ENCODE peak calls at places on chromosome 20, in nine cellular contexts. A is stimulated activated CD4-positive, alpha-beta T cell treated with anti-CD3 and anti-CD28 coated beads, Interleukin-4, amount 100 ng/mL, for 24 hours; R is GM12865; Z is GM13977; Y is stimulated activated CD8-positive, alpha-beta memory T cell treated with anti-CD3 and anti-CD28 coated beads, Interleukin-12 subunit alpha, Interleukin-12 subunit beta, amount 100 ng/mL, for 4 hours; S is uterus; P is HTR-8/SVneo; F is Right ventricle myocardium superior; U is A549. L is an unnamed sample.

GRCh38 chr20:13554076-13554475 is 84.7 kb downstream of the TASP1 start:
- DNase-seq in A (no peak), R (no peak), Z (no peak), Y (no peak), S (no peak), P (no peak), F (no peak), U (no peak), L (no peak)

GRCh38 chr20:3068986-3069900 is 2.2 kb upstream of the OXT start:
- DNase-seq in A (no peak), R (peak), Z (peak), Y (no peak), S (no peak), P (no peak), F (no peak), U (no peak), L (no peak)

GRCh38 chr20:56637576-56637975 is 8.5 kb downstream of the TFAP2C start:
- DNase-seq in A (no peak), R (no peak), Z (no peak), Y (no peak), S (no peak), P (no peak), F (no peak), U (no peak), L (no peak)

GRCh38 chr20:35314460-35315198 is 22.4 kb upstream of the FAM83C start:
- DNase-seq in A (no peak), R (no peak), Z (no peak), Y (no peak), S (no peak), P (no peak), F (no peak), U (no peak), L (no peak)

GRCh38 chr20:10131612-10132345 is 86.9 kb upstream of the SNAP25 start:
- DNase-seq in A (no peak), R (no peak), Z (no peak), Y (no peak), S (peak), P (no peak), F (peak), U (peak), L (no peak)

GRCh38 chr20:3723284-3723683 is 9.2 kb upstream of the HSPA12B start:
- DNase-seq in A (no peak), R (no peak), Z (no peak), Y (no peak), S (no peak), P (no peak), F (no peak), U (no peak), L (no peak)

GRCh38 chr20:8932192-8933150 is 136.4 kb upstream of the PLCB4 start:
- DNase-seq in A (no peak), R (no peak), Z (no peak), Y (no peak), S (peak), P (peak), F (no peak), U (peak), L (no peak)

GRCh38 chr20:37240337-37241055 is 21.1 kb downstream of the GHRH start:
- DNase-seq in A (no peak), R (no peak), Z (no peak), Y (no peak), S (no peak), P (no peak), F (no peak), U (no peak), L (no peak)

GRCh38 chr20:43508604-43509040 is 1.1 kb downstream of the L3MBTL1 start:
- DNase-seq in A (no peak), R (no peak), Z (peak), Y (no peak), S (no peak), P (no peak), F (no peak), U (peak), L (no peak)

GRCh38 chr20:22819134-22819533 is 216.0 kb upstream of the SSTR4 start:
- DNase-seq in A (no peak), R (no peak), Z (no peak), Y (no peak), S (no peak), P (no peak), F (no peak), U (no peak), L (no peak)

GRCh38 chr20:1895674-1896496 is 678 bp downstream of the SIRPA start:
- DNase-seq in A (no peak), R (no peak), Z (peak), Y (no peak), S (peak), P (no peak), F (peak), U (peak), L (no peak)

GRCh38 chr20:25025091-25025861 is 32.7 kb downstream of the ACSS1 start:
- DNase-seq in A (no peak), R (no peak), Z (no peak), Y (no peak), S (no peak), P (no peak), F (no peak), U (no peak), L (no peak)

GRCh38 chr20:5480824-5481600 is 164.3 kb upstream of the PROKR2 start:
- DNase-seq in A (no peak), R (peak), Z (no peak), Y (no peak), S (no peak), P (no peak), F (no peak), U (no peak), L (no peak)

GRCh38 chr20:5691918-5692618 is 58.1 kb upstream of the SHLD1 start:
- DNase-seq in A (no peak), R (peak), Z (peak), Y (no peak), S (no peak), P (no peak), F (no peak), U (no peak), L (no peak)

GRCh38 chr20:63536997-63537524 is at the start of gene PTK6:
- DNase-seq in A (peak), R (peak), Z (no peak), Y (no peak), S (no peak), P (no peak), F (peak), U (peak), L (no peak)

GRCh38 chr20:50980071-50980681 is 21.6 kb downstream of the MOCS3 start:
- DNase-seq in A (peak), R (no peak), Z (no peak), Y (no peak), S (no peak), P (peak), F (no peak), U (peak), L (no peak)

GRCh38 chr20:63942250-63943006 is 13.8 kb downstream of the UCKL1 start:
- DNase-seq in A (peak), R (peak), Z (peak), Y (no peak), S (peak), P (no peak), F (peak), U (no peak), L (no peak)

GRCh38 chr20:51156796-51157119 is 133.9 kb upstream of the KCNG1 start:
- DNase-seq in A (no peak), R (no peak), Z (no peak), Y (no peak), S (no peak), P (no peak), F (no peak), U (no peak), L (no peak)

GRCh38 chr20:1813101-1813529 is 82.1 kb upstream of the SIRPA start:
- DNase-seq in A (no peak), R (no peak), Z (no peak), Y (no peak), S (peak), P (no peak), F (peak), U (peak), L (no peak)

GRCh38 chr20:8127553-8128255 is 4.4 kb upstream of the PLCB1 start:
- DNase-seq in A (peak), R (peak), Z (peak), Y (no peak), S (no peak), P (no peak), F (no peak), U (no peak), L (no peak)

GRCh38 chr20:57445298-57445697 is 54.1 kb downstream of the RBM38 start:
- DNase-seq in A (no peak), R (no peak), Z (no peak), Y (no peak), S (peak), P (no peak), F (peak), U (no peak), L (no peak)

GRCh38 chr20:11849976-11850670 is 67.6 kb upstream of the BTBD3 start:
- DNase-seq in A (no peak), R (no peak), Z (no peak), Y (no peak), S (no peak), P (peak), F (no peak), U (no peak), L (no peak)

GRCh38 chr20:38337561-38338140 is 8.6 kb upstream of the LBP start:
- DNase-seq in A (no peak), R (peak), Z (no peak), Y (no peak), S (no peak), P (no peak), F (no peak), U (peak), L (peak)

L was measured in putamen.